ENCODE peak calls at places on chromosomes 1 and 21, in seven cellular contexts. Z, P, J, W, E, N and K are unnamed samples.

GRCh38 chr1:59204001-59204400 is 92.9 kb upstream of the FGGY start:
- DNase-seq in E (no peak), J (no peak), Z (no peak), P (no peak), W (no peak), N (peak), K (no peak)

GRCh38 chr1:37363535-37363934 is 110.8 kb upstream of the ZC3H12A start:
- DNase-seq in P (no peak), Z (no peak), E (no peak), N (no peak), J (no peak), W (no peak), K (no peak)

GRCh38 chr1:17869826-17870225 is 114.7 kb downstream of the ACTL8 start:
- DNase-seq in J (no peak), N (no peak), E (no peak), P (no peak), W (no peak), Z (no peak), K (no peak)

GRCh38 chr1:101567582-101568189 is 330.9 kb downstream of the S1PR1 start:
- DNase-seq in P (no peak), N (peak), W (peak), E (no peak), Z (no peak), J (no peak), K (no peak)

GRCh38 chr1:234977891-234978396 is 150.7 kb downstream of the TOMM20 start:
- DNase-seq in W (no peak), E (no peak), Z (no peak), N (no peak), J (no peak), P (no peak), K (no peak)

GRCh38 chr1:41800237-41800902 is 118.4 kb downstream of the HIVEP3 start:
- DNase-seq in Z (no peak), W (no peak), N (peak), P (no peak), J (no peak), E (no peak), K (no peak)

GRCh38 chr1:29960906-29961675 is 724.8 kb downstream of the PTPRU start:
- DNase-seq in E (no peak), J (no peak), W (peak), Z (no peak), P (no peak), N (no peak), K (no peak)

GRCh38 chr1:52263153-52263910 is 102.7 kb downstream of the CC2D1B start:
- DNase-seq in E (no peak), J (no peak), Z (no peak), P (no peak), N (no peak), W (no peak), K (no peak)

GRCh38 chr1:36576118-36576517 is 93.4 kb upstream of the CSF3R start:
- DNase-seq in P (no peak), E (no peak), Z (no peak), W (peak), J (peak), N (peak), K (peak)

GRCh38 chr21:25582888-25583287 is 24.4 kb downstream of the MRPL39 start:
- DNase-seq in E (no peak), P (no peak), Z (no peak), N (no peak), J (no peak), W (no peak), K (no peak)

GRCh38 chr21:32940079-32941014 is 85.4 kb upstream of the OLIG2 start:
- DNase-seq in W (peak), E (no peak), N (peak), Z (no peak), J (no peak), P (peak), K (peak)

GRCh38 chr1:241638091-241638682 is 2.0 kb downstream of the CHML start:
- DNase-seq in W (no peak), E (no peak), P (no peak), J (no peak), N (no peak), Z (no peak), K (no peak)

GRCh38 chr1:180762796-180763195 is 131.0 kb downstream of the XPR1 start:
- DNase-seq in E (no peak), W (no peak), P (no peak), Z (no peak), N (no peak), J (no peak), K (no peak)